ENCODE peak calls at places on chromosomes 12 and 14, in seven cellular contexts. Z is astrocyte of the spinal cord; R is foreskin fibroblast; V is neural progenitor cell; O is pancreas; T is choroid plexus epithelial cell; X is CD8-positive, alpha-beta T cell. J is an unnamed sample.

GRCh38 chr14:36047912-36048311 is 128.6 kb downstream of the PTCSC3 start:
- DNase-seq in Z (no peak), R (no peak), V (no peak), O (no peak), T (no peak), X (no peak), J (no peak)

GRCh38 chr14:23359167-23359626 is 5.8 kb downstream of the EFS start:
- DNase-seq in Z (no peak), R (no peak), V (no peak), O (no peak), T (no peak), X (no peak), J (peak)

GRCh38 chr12:26680724-26681455 is 152.1 kb downstream of the ITPR2 start:
- DNase-seq in Z (no peak), R (peak), V (no peak), O (no peak), T (peak), X (no peak), J (no peak)

GRCh38 chr12:66176525-66176924 is 6.7 kb upstream of the TMBIM4 start:
- DNase-seq in Z (no peak), R (no peak), V (no peak), O (no peak), T (peak), X (no peak), J (no peak)

GRCh38 chr12:501722-502447 is 42.1 kb downstream of the B4GALNT3 start:
- DNase-seq in Z (no peak), R (no peak), V (no peak), O (no peak), T (no peak), X (no peak), J (no peak)

GRCh38 chr14:41605550-41606248 is 977 bp upstream of the LRFN5 start:
- DNase-seq in Z (peak), R (no peak), V (peak), O (no peak), T (peak), X (no peak), J (no peak)

GRCh38 chr12:113788020-113788856 is 177.9 kb downstream of the RBM19 start:
- DNase-seq in Z (peak), R (no peak), V (no peak), O (no peak), T (peak), X (no peak), J (no peak)

GRCh38 chr12:96187675-96188355 is 6.4 kb upstream of the ELK3 start:
- DNase-seq in Z (no peak), R (no peak), V (no peak), O (no peak), T (no peak), X (no peak), J (peak)

GRCh38 chr12:5073838-5074237 is 30.2 kb downstream of the KCNA5 start:
- DNase-seq in Z (no peak), R (peak), V (peak), O (no peak), T (peak), X (no peak), J (no peak)

GRCh38 chr12:59403259-59403932 is 192.4 kb upstream of the SLC16A7 start:
- DNase-seq in Z (peak), R (peak), V (peak), O (peak), T (peak), X (no peak), J (no peak)

GRCh38 chr14:103143535-103143934 is 20.3 kb downstream of the TNFAIP2 start:
- DNase-seq in Z (no peak), R (peak), V (no peak), O (no peak), T (peak), X (no peak), J (no peak)

GRCh38 chr12:27771470-27772327 is 8.3 kb upstream of the KLHL42 start:
- DNase-seq in Z (no peak), R (no peak), V (no peak), O (no peak), T (peak), X (no peak), J (no peak)

GRCh38 chr12:68871899-68872298 is 61.1 kb downstream of the CPM start:
- DNase-seq in Z (peak), R (no peak), V (peak), O (no peak), T (peak), X (no peak), J (no peak)

GRCh38 chr14:91307046-91307445 is 62.5 kb upstream of the GPR68 start:
- DNase-seq in Z (no peak), R (no peak), V (no peak), O (no peak), T (no peak), X (no peak), J (no peak)

GRCh38 chr12:129550353-129550752 is 353.5 kb downstream of the TMEM132D start:
- DNase-seq in Z (no peak), R (no peak), V (peak), O (peak), T (no peak), X (no peak), J (no peak)

GRCh38 chr12:102847131-102847530 is 69.9 kb downstream of the PAH start:
- DNase-seq in Z (no peak), R (no peak), V (no peak), O (no peak), T (no peak), X (no peak), J (no peak)

GRCh38 chr12:127628655-127629054 is 638.3 kb upstream of the TMEM132C start:
- DNase-seq in Z (peak), R (peak), V (no peak), O (no peak), T (no peak), X (no peak), J (no peak)

GRCh38 chr14:39423793-39424192 is 8.4 kb downstream of the FBXO33 start:
- DNase-seq in Z (no peak), R (no peak), V (no peak), O (no peak), T (no peak), X (no peak), J (no peak)

GRCh38 chr12:63764481-63764880 is 15.2 kb upstream of the RXYLT1 start:
- DNase-seq in Z (no peak), R (no peak), V (peak), O (no peak), T (no peak), X (no peak), J (no peak)

GRCh38 chr14:69855180-69855817 is 23.9 kb upstream of the SMOC1 start:
- DNase-seq in Z (no peak), R (no peak), V (no peak), O (no peak), T (peak), X (no peak), J (peak)

GRCh38 chr12:77814361-77814760 is 16.3 kb upstream of the NAV3 start:
- DNase-seq in Z (peak), R (no peak), V (no peak), O (no peak), T (no peak), X (no peak), J (no peak)

GRCh38 chr14:66596241-66596985 is 88.5 kb downstream of the GPHN start:
- DNase-seq in Z (no peak), R (no peak), V (no peak), O (no peak), T (no peak), X (no peak), J (no peak)

GRCh38 chr12:47843226-47843980 is 23.7 kb upstream of the HDAC7 start:
- DNase-seq in Z (no peak), R (no peak), V (peak), O (no peak), T (no peak), X (no peak), J (no peak)

GRCh38 chr12:25051583-25052190 is 102.8 kb upstream of the BCAT1 start:
- DNase-seq in Z (no peak), R (no peak), V (no peak), O (no peak), T (no peak), X (peak), J (no peak)

GRCh38 chr12:46071335-46071734 is 81.0 kb upstream of the SCAF11 start:
- DNase-seq in Z (no peak), R (no peak), V (no peak), O (no peak), T (no peak), X (no peak), J (no peak)

GRCh38 chr14:28635387-28635786 is 131.2 kb upstream of the FOXG1 start:
- DNase-seq in Z (peak), R (no peak), V (peak), O (no peak), T (peak), X (no peak), J (no peak)

GRCh38 chr12:52464921-52465320 is 8.7 kb downstream of the KRT6C start:
- DNase-seq in Z (no peak), R (no peak), V (no peak), O (no peak), T (no peak), X (no peak), J (no peak)

GRCh38 chr12:32448581-32448980 is 49.2 kb downstream of the FGD4 start:
- DNase-seq in Z (no peak), R (no peak), V (no peak), O (no peak), T (peak), X (no peak), J (no peak)

GRCh38 chr12:82481954-82482353 is 123.6 kb downstream of the METTL25 start:
- DNase-seq in Z (no peak), R (no peak), V (no peak), O (no peak), T (no peak), X (no peak), J (no peak)

GRCh38 chr12:127108360-127109215 is 1158.4 kb upstream of the TMEM132C start:
- DNase-seq in Z (peak), R (peak), V (peak), O (peak), T (peak), X (peak), J (no peak)

GRCh38 chr12:104788848-104789271 is 169.2 kb downstream of the SLC41A2 start:
- DNase-seq in Z (no peak), R (no peak), V (peak), O (no peak), T (no peak), X (no peak), J (no peak)

GRCh38 chr12:116642683-116643082 is 83.5 kb downstream of the MAP1LC3B2 start:
- DNase-seq in Z (no peak), R (no peak), V (no peak), O (no peak), T (no peak), X (no peak), J (no peak)

GRCh38 chr14:54804720-54805060 is 97.9 kb downstream of the GCH1 start:
- DNase-seq in Z (no peak), R (no peak), V (no peak), O (no peak), T (no peak), X (no peak), J (no peak)

GRCh38 chr12:57135939-57136338 is 7.7 kb downstream of the LRP1 start:
- DNase-seq in Z (peak), R (no peak), V (peak), O (no peak), T (no peak), X (no peak), J (no peak)

DNA sequence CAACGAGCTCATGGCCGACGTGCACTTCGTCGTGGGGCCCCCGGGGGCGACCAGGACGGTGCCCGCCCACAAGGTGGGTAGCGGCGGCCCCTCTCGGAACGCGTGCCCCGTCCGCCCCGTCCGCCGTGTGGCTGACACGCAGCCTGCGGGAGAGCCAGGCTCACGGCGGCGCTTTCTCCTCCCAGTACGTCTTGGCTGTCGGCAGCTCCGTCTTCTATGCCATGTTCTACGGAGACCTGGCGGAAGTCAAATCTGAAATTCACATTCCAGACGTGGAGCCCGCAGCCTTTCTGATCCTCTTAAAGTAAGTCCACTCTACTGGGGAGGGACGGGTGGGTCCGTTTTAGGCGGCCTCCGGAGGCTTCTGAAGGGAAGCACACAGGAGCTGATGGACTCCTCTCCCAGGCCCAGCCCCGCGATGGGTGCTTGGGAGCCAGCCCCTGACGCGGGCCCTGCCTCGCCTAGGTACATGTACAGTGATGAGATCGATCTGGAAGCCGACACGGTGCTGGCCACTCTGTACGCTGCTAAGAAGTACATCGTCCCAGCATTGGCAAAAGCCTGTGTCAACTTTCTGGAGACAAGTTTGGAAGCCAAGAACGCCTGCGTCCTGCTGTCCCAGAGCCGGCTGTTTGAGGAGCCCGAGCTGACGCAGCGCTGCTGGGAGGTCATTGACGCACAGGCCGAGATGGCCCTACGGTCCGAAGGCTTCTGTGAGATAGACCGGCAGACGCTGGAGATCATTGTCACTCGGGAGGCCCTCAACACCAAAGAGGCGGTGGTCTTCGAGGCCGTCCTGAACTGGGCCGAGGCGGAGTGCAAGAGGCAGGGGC is 1.1 kb downstream of the BTBD6 start:
- DNase-seq in Z (peak), R (peak), V (peak), O (no peak), T (peak), X (no peak), J (no peak)
- H3K4me3 ChIP-seq in Z (peak), R (peak), V (peak), O (peak), T (peak), X (peak), J (peak)

GRCh38 chr14:61761557-61761956 is 663 bp upstream of the SNAPC1 start:
- DNase-seq in Z (no peak), R (no peak), V (no peak), O (no peak), T (peak), X (no peak), J (no peak)
- TF ChIP-seq CTCF in Z (no peak), R (no peak), V (no peak), O (no peak), T (peak), X (no peak), J (no peak)

GRCh38 chr14:59483819-59484610 is at the start of the genes JKAMP and L3HYPDH:
- DNase-seq in Z (peak), R (peak), V (peak), O (peak), T (peak), X (peak), J (peak)

GRCh38 chr14:59482471-59483331 is 1.5 kb downstream of the L3HYPDH start:
- DNase-seq in Z (peak), R (peak), V (no peak), O (peak), T (peak), X (no peak), J (no peak)

GRCh38 chr14:59482120-59482434 is 2.1 kb downstream of the L3HYPDH start:
- DNase-seq in Z (no peak), R (no peak), V (no peak), O (no peak), T (no peak), X (no peak), J (no peak)

GRCh38 chr14:59483360-59483759 is 848 bp downstream of the L3HYPDH start:
- DNase-seq in Z (peak), R (peak), V (no peak), O (no peak), T (peak), X (no peak), J (no peak)

DNA sequence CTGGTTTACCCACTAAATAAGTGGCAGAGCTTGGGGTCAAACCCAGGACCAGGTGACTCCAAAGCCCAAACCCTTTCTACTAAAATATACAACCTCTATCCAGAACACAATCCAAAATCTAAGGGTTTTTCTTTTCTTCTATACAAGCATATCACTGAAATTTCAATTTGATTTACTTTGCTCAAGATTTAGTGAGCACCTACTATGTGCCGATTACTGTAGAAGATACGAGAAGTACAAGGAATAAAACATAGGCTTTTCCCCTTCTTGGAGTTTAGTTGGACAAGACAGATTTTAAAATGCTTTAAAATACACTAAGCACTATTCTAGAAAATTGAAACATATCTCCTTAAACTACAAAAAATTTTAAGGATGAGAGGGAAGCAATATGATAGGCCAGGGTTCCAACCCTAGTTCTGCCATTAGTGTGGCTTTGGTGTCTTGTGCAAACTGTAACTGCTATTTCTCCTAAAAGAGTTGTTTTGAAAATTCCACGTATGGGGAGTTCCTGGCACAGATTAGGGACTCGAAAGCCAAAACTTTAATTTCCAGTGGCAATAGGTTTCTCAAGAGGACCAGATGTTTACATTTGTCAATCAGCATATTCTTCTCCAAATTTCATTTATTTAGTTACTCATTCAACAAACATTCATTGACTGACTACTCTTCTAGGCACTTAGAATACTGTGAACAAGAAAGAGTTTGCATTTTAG is 2.6 kb downstream of the L3HYPDH start:
- DNase-seq in Z (peak), R (peak), V (no peak), O (no peak), T (peak), X (no peak), J (no peak)
- H3K4me3 ChIP-seq in Z (peak), R (peak), V (no peak), O (no peak), T (peak), X (no peak), J (peak)

DNA sequence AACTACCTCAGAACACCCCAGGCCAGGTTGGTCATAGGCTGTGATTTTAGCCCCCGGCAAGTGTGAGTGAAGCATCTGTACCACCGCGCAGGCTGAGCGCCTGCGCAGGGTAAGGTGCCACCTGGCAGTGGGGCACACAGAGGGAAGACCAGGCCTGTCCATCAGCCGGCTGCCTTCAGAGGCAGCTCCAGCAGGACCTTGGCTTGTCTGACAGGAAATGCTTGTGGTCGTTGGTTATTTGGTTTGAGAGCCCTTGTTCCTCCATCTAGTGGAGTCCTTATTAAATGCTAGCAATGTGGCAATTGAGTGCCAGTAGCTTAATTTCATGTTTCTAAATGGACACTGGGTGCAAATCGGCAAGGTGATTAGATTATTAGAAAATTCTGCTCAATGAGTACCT is 27.5 kb downstream of the SLC25A29 start:
- DNase-seq in Z (peak), R (peak), V (no peak), O (no peak), T (peak), X (no peak), J (no peak)
- TF ChIP-seq CTCF in Z (peak), R (peak), V (no peak), O (no peak), T (peak), X (no peak), J (no peak)

DNA sequence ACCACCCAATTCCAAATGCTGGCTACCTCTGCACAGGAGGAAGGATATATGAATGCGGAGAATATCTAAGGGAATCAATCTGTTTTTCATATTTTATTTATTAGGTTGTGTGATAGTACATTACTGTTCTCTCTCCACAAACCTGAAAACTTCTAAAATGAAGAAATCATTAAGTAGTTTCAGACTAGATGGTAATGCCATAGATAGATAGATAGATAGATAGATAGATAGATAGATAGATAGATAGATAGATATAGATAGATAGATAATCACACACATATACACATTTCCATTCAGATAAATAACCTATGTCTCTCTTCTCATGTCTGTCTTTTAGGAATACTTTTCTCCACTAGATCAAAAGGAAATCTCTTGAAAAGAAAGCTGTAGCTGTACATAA is 126.1 kb upstream of the TSPAN8 start:
- DNase-seq in Z (no peak), R (no peak), V (no peak), O (no peak), T (no peak), X (no peak), J (no peak)
- H3K4me3 ChIP-seq in Z (no peak), R (no peak), V (no peak), O (no peak), T (no peak), X (no peak), J (no peak)

DNA sequence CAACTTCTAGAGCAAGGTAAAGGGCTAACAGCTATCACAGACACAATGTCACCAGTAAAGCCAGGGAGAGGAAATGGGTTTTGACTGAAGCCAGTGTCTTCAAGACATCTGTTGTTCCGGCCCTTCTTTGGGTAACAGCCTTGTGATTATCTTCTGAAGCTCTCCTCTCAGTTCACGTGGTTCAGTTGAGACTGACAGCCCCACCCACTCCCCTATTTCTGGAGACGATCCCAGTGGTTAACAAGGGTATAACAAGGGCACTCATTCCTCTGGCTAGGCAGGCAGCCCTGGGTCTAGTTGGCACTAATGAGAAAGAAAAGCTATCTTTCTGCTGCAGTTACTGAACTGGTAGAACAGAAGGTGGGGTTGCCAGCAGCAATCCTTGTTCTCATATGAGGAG is 6.9 kb downstream of the GNPTAB start:
- DNase-seq in Z (no peak), R (no peak), V (peak), O (peak), T (peak), X (peak), J (no peak)
- TF ChIP-seq CTCF in Z (no peak), R (no peak), V (peak), O (no peak), T (peak), X (peak), J (no peak)

GRCh38 chr14:102125546-102125945 is 14.2 kb upstream of the WDR20 start:
- DNase-seq in Z (no peak), R (no peak), V (no peak), O (no peak), T (peak), X (no peak), J (no peak)
- H3K4me3 ChIP-seq in Z (no peak), R (no peak), V (no peak), O (no peak), T (no peak), X (no peak), J (no peak)

J was measured in coronary artery.